ENCODE peak calls at places on chromosomes 13 and 19, in nine cellular contexts. F, O, T, E, U, N, C, W and X are unnamed samples.

GRCh38 chr19:4352701-4353121 is 9.3 kb downstream of the MPND start:
- DNase-seq in F (no peak), O (no peak), T (peak), E (peak), U (peak), N (peak), C (no peak), W (no peak), X (peak)

GRCh38 chr13:108455320-108455719 is 174.1 kb upstream of the MYO16 start:
- DNase-seq in F (no peak), O (no peak), T (no peak), E (no peak), U (no peak), N (no peak), C (no peak), W (no peak), X (no peak)

GRCh38 chr13:59279024-59279423 is 884.7 kb downstream of the DIAPH3 start:
- DNase-seq in F (no peak), O (no peak), T (no peak), E (no peak), U (no peak), N (no peak), C (no peak), W (no peak), X (no peak)

GRCh38 chr13:111371720-111372119 is 51.3 kb downstream of the TEX29 start:
- DNase-seq in F (no peak), O (no peak), T (no peak), E (no peak), U (no peak), N (no peak), C (no peak), W (no peak), X (no peak)

GRCh38 chr19:43901395-43902390 is 33.4 kb downstream of the ZNF45 start:
- DNase-seq in F (peak), O (no peak), T (peak), E (peak), U (peak), N (peak), C (peak), W (peak), X (peak)

GRCh38 chr19:48395499-48395898 is 2.0 kb downstream of the GRIN2D start:
- DNase-seq in F (no peak), O (no peak), T (no peak), E (no peak), U (no peak), N (no peak), C (no peak), W (no peak), X (no peak)

GRCh38 chr19:39943586-39943985 is 9.2 kb upstream of the FCGBP start:
- DNase-seq in F (no peak), O (no peak), T (no peak), E (no peak), U (no peak), N (no peak), C (no peak), W (no peak), X (no peak)

GRCh38 chr13:105773887-105774538 is 761.4 kb downstream of the EFNB2 start:
- DNase-seq in F (no peak), O (no peak), T (peak), E (peak), U (no peak), N (no peak), C (no peak), W (no peak), X (no peak)

GRCh38 chr13:34459856-34460255 is 482.2 kb upstream of the NBEA start:
- DNase-seq in F (no peak), O (no peak), T (peak), E (no peak), U (no peak), N (no peak), C (no peak), W (no peak), X (no peak)

GRCh38 chr19:36436531-36436930 is 18.1 kb upstream of the ZFP82 start:
- DNase-seq in F (no peak), O (no peak), T (peak), E (no peak), U (no peak), N (no peak), C (no peak), W (no peak), X (no peak)

GRCh38 chr19:50542825-50543428 is 25.3 kb downstream of the LRRC4B start:
- DNase-seq in F (no peak), O (no peak), T (no peak), E (no peak), U (no peak), N (no peak), C (no peak), W (no peak), X (no peak)

GRCh38 chr13:112443191-112444000 is 67.2 kb downstream of the SPACA7 start:
- DNase-seq in F (no peak), O (no peak), T (no peak), E (peak), U (no peak), N (no peak), C (no peak), W (no peak), X (no peak)

GRCh38 chr19:10285393-10285792 is 1.4 kb upstream of the ICAM4 start:
- DNase-seq in F (no peak), O (no peak), T (no peak), E (no peak), U (no peak), N (no peak), C (no peak), W (no peak), X (no peak)

GRCh38 chr13:40130871-40131636 is 475.6 kb downstream of the COG6 start:
- DNase-seq in F (no peak), O (no peak), T (no peak), E (peak), U (no peak), N (no peak), C (no peak), W (no peak), X (no peak)

GRCh38 chr13:93953856-93954255 is 525.6 kb downstream of the DCT start:
- DNase-seq in F (no peak), O (no peak), T (no peak), E (no peak), U (no peak), N (no peak), C (no peak), W (no peak), X (no peak)

GRCh38 chr13:100549316-100549715 is 39.3 kb downstream of the GGACT start:
- DNase-seq in F (no peak), O (no peak), T (no peak), E (no peak), U (no peak), N (no peak), C (no peak), W (no peak), X (no peak)

GRCh38 chr13:94305934-94306333 is 173.5 kb downstream of the DCT start:
- DNase-seq in F (no peak), O (no peak), T (no peak), E (no peak), U (no peak), N (no peak), C (no peak), W (no peak), X (no peak)

GRCh38 chr19:13036366-13036976 is 41.2 kb downstream of the NFIX start:
- DNase-seq in F (no peak), O (no peak), T (no peak), E (no peak), U (no peak), N (no peak), C (no peak), W (no peak), X (no peak)

GRCh38 chr19:13834308-13834790 is 39.1 kb downstream of the ZSWIM4 start:
- DNase-seq in F (no peak), O (no peak), T (no peak), E (no peak), U (no peak), N (no peak), C (no peak), W (no peak), X (no peak)

GRCh38 chr19:30173593-30174356 is 198.4 kb upstream of the ZNF536 start:
- DNase-seq in F (peak), O (no peak), T (no peak), E (no peak), U (no peak), N (no peak), C (no peak), W (no peak), X (no peak)

GRCh38 chr13:52846567-52847321 is 1.7 kb downstream of the PCDH8 start:
- DNase-seq in F (peak), O (no peak), T (no peak), E (peak), U (no peak), N (no peak), C (peak), W (peak), X (peak)

GRCh38 chr19:29587518-29587986 is 18.5 kb upstream of the POP4 start:
- DNase-seq in F (no peak), O (no peak), T (peak), E (peak), U (peak), N (peak), C (no peak), W (peak), X (no peak)

GRCh38 chr19:11506101-11506555 is 489 bp upstream of the ZNF653 start:
- DNase-seq in F (no peak), O (no peak), T (no peak), E (no peak), U (no peak), N (no peak), C (no peak), W (no peak), X (no peak)

GRCh38 chr13:50994651-50995050 is 85.1 kb downstream of the RNASEH2B start:
- DNase-seq in F (no peak), O (no peak), T (no peak), E (no peak), U (no peak), N (no peak), C (no peak), W (no peak), X (no peak)

GRCh38 chr13:48255954-48256353 is 22.9 kb downstream of the ITM2B start:
- DNase-seq in F (no peak), O (no peak), T (no peak), E (no peak), U (no peak), N (no peak), C (no peak), W (no peak), X (no peak)

GRCh38 chr19:30431591-30431990 is 59.4 kb downstream of the ZNF536 start:
- DNase-seq in F (no peak), O (no peak), T (no peak), E (no peak), U (no peak), N (no peak), C (no peak), W (no peak), X (no peak)

GRCh38 chr19:47776568-47776967 is 1.9 kb upstream of the SELENOW start:
- DNase-seq in F (no peak), O (no peak), T (no peak), E (no peak), U (no peak), N (no peak), C (no peak), W (no peak), X (no peak)

GRCh38 chr13:101080616-101081015 is 335.7 kb downstream of the NALCN start:
- DNase-seq in F (no peak), O (no peak), T (no peak), E (no peak), U (no peak), N (no peak), C (no peak), W (no peak), X (no peak)

GRCh38 chr19:13974073-13974472 is 21.8 kb downstream of the DCAF15 start:
- DNase-seq in F (no peak), O (no peak), T (no peak), E (peak), U (no peak), N (no peak), C (no peak), W (no peak), X (no peak)